ENCODE peak calls at places on chromosomes 2 and 18, in five cellular contexts. R, I, P, J and G are unnamed samples.

GRCh38 chr2:127218843-127219715 is 1.0 kb downstream of the CYP27C1 start:
- DNase-seq in P (no peak), R (peak; percentile 32), J (no peak), I (no peak), G (no peak)

GRCh38 chr2:33322099-33322498 is 154.3 kb upstream of the RASGRP3 start:
- DNase-seq in R (no peak), J (no peak), P (peak; percentile 18), I (no peak), G (no peak)

GRCh38 chr2:128274218-128274617 is 44.5 kb downstream of the HS6ST1 start:
- DNase-seq in J (no peak), P (no peak), I (no peak), R (no peak), G (no peak)

GRCh38 chr18:30280861-30281470 is 761.6 kb downstream of the DSC3 start:
- DNase-seq in P (peak; percentile 47), R (no peak), I (peak; percentile 53), J (no peak), G (no peak)

GRCh38 chr18:50203801-50204604 is 9.1 kb upstream of the MYO5B start:
- DNase-seq in I (no peak), J (peak; percentile 19), P (peak; percentile 42), R (peak; percentile 41), G (no peak)

GRCh38 chr18:36304723-36305122 is 7.2 kb downstream of the FHOD3 start:
- DNase-seq in I (no peak), R (no peak), J (no peak), P (no peak), G (no peak)

GRCh38 chr2:50490991-50491390 is 540.9 kb downstream of the NRXN1 start:
- DNase-seq in J (no peak), I (no peak), P (no peak), R (no peak), G (no peak)

GRCh38 chr2:121596221-121597080 is 52.8 kb downstream of the CLASP1 start:
- DNase-seq in I (peak; percentile 36), J (no peak), R (no peak), P (peak; percentile 18), G (no peak)

GRCh38 chr2:226707500-226707899 is 92.1 kb downstream of the IRS1 start:
- DNase-seq in I (no peak), J (no peak), R (no peak), P (no peak), G (no peak)

GRCh38 chr2:113324684-113325160 is 46.0 kb upstream of the PAX8 start:
- DNase-seq in J (peak; percentile 55), I (peak; percentile 65), R (peak; percentile 29), P (peak; percentile 8), G (no peak)

GRCh38 chr2:210224660-210225460 is at the start of gene ACADL:
- DNase-seq in P (peak; percentile 63), I (peak; percentile 20), J (peak; percentile 65), R (peak; percentile 49), G (no peak)

GRCh38 chr2:98444436-98445166 is at the start of gene INPP4A:
- DNase-seq in I (peak; percentile 48), R (peak; percentile 85), P (no peak), J (peak; percentile 76), G (peak; percentile 85)

GRCh38 chr2:240308111-240308651 is 127.3 kb upstream of the GPC1 start:
- DNase-seq in P (no peak), I (no peak), J (no peak), R (no peak), G (no peak)

GRCh38 chr18:78812067-78812466 is 167.6 kb upstream of the SALL3 start:
- DNase-seq in P (no peak), R (no peak), J (no peak), I (no peak), G (no peak)

GRCh38 chr2:225120175-225120574 is 77.9 kb upstream of the DOCK10 start:
- DNase-seq in P (no peak), J (no peak), I (peak; percentile 70), R (no peak), G (no peak)

GRCh38 chr2:59935005-59935404 is 618.4 kb downstream of the BCL11A start:
- DNase-seq in I (no peak), J (no peak), P (no peak), R (no peak), G (no peak)
- TF ChIP-seq CTCF in I (no peak), J (no peak), P (no peak), R (no peak), G (no peak)

GRCh38 chr2:149931486-149931885 is 343.9 kb upstream of the MMADHC start:
- DNase-seq in I (no peak), R (no peak), P (no peak), J (no peak), G (no peak)
- TF ChIP-seq CTCF in I (no peak), R (no peak), P (no peak), J (no peak), G (no peak)

GRCh38 chr2:129396980-129397599 is 582.4 kb upstream of the RAB6C start:
- DNase-seq in I (peak; percentile 42), R (peak; percentile 30), P (peak; percentile 22), J (no peak), G (no peak)
- TF ChIP-seq CTCF in I (peak; percentile 77), R (peak; percentile 79), P (peak; percentile 23), J (peak; percentile 72), G (peak; percentile 53)

GRCh38 chr2:2877427-2877826 is 500.2 kb downstream of the EIPR1 start:
- DNase-seq in J (no peak), P (no peak), R (no peak), I (no peak), G (no peak)
- TF ChIP-seq CTCF in J (no peak), P (no peak), R (no peak), I (no peak), G (no peak)

GRCh38 chr2:236015171-236015570 is 153.0 kb downstream of the GBX2 start:
- DNase-seq in R (no peak), J (no peak), I (no peak), P (no peak), G (no peak)
- TF ChIP-seq CTCF in R (no peak), J (no peak), I (no peak), P (no peak), G (no peak)